ENCODE peak calls at places on chromosomes 13 and 19, in four cellular contexts. One of them, this sample, is unnamed.

GRCh38 chr19:49475995-49476880 is 2.2 kb downstream of the FLT3LG start:
- DNase-seq in HCT116: no peak
- DNase-seq in H1: no peak
- DNase-seq in K562: peak
- DNase-seq in this sample: no peak

GRCh38 chr13:97335488-97336134 is 98.4 kb upstream of the RAP2A start:
- DNase-seq in HCT116: no peak
- DNase-seq in H1: no peak
- DNase-seq in K562: no peak
- DNase-seq in this sample: no peak

GRCh38 chr13:83752141-83752540 is 130.1 kb downstream of the SLITRK1 start:
- DNase-seq in HCT116: no peak
- DNase-seq in H1: no peak
- DNase-seq in K562: no peak
- DNase-seq in this sample: peak

GRCh38 chr19:55406091-55406868 is 1.3 kb downstream of the UBE2S start:
- DNase-seq in HCT116: no peak
- DNase-seq in H1: no peak
- DNase-seq in K562: no peak
- DNase-seq in this sample: no peak

GRCh38 chr19:5470264-5470671 is 15.1 kb downstream of the ZNRF4 start:
- DNase-seq in HCT116: no peak
- DNase-seq in H1: no peak
- DNase-seq in K562: no peak
- DNase-seq in this sample: peak

GRCh38 chr19:44570984-44571684 is 41.7 kb upstream of the CEACAM20 start:
- DNase-seq in HCT116: peak
- DNase-seq in H1: no peak
- DNase-seq in K562: peak
- DNase-seq in this sample: peak

GRCh38 chr19:43624933-43625332 is 5.5 kb upstream of the ZNF428 start:
- DNase-seq in HCT116: peak
- DNase-seq in H1: no peak
- DNase-seq in K562: peak
- DNase-seq in this sample: no peak

GRCh38 chr19:23699521-23699860 is 12.5 kb upstream of the ZNF675 start:
- DNase-seq in HCT116: no peak
- DNase-seq in H1: no peak
- DNase-seq in K562: no peak
- DNase-seq in this sample: no peak

GRCh38 chr13:34926513-34926912 is 15.6 kb upstream of the NBEA start:
- DNase-seq in HCT116: no peak
- DNase-seq in H1: no peak
- DNase-seq in K562: no peak
- DNase-seq in this sample: no peak

GRCh38 chr13:29583073-29583785 is 12.3 kb downstream of the SLC7A1 start:
- DNase-seq in HCT116: no peak
- DNase-seq in H1: no peak
- DNase-seq in K562: no peak
- DNase-seq in this sample: no peak

GRCh38 chr19:42468273-42468796 is 25.6 kb upstream of the CXCL17 start:
- DNase-seq in HCT116: peak
- DNase-seq in H1: no peak
- DNase-seq in K562: no peak
- DNase-seq in this sample: no peak

GRCh38 chr19:43634877-43635560 is 4.6 kb downstream of the CADM4 start:
- DNase-seq in HCT116: no peak
- DNase-seq in H1: no peak
- DNase-seq in K562: no peak
- DNase-seq in this sample: peak

GRCh38 chr13:44218501-44219240 is 155.0 kb upstream of the SERP2 start:
- DNase-seq in HCT116: no peak
- DNase-seq in H1: no peak
- DNase-seq in K562: no peak
- DNase-seq in this sample: no peak

GRCh38 chr13:44451109-44451508 is 77.5 kb downstream of the SERP2 start:
- DNase-seq in HCT116: no peak
- DNase-seq in H1: no peak
- DNase-seq in K562: no peak
- DNase-seq in this sample: no peak

GRCh38 chr19:58350001-58350801 is 3.1 kb downstream of the A1BG start:
- DNase-seq in HCT116: no peak
- DNase-seq in H1: no peak
- DNase-seq in K562: no peak
- DNase-seq in this sample: no peak

DNA sequence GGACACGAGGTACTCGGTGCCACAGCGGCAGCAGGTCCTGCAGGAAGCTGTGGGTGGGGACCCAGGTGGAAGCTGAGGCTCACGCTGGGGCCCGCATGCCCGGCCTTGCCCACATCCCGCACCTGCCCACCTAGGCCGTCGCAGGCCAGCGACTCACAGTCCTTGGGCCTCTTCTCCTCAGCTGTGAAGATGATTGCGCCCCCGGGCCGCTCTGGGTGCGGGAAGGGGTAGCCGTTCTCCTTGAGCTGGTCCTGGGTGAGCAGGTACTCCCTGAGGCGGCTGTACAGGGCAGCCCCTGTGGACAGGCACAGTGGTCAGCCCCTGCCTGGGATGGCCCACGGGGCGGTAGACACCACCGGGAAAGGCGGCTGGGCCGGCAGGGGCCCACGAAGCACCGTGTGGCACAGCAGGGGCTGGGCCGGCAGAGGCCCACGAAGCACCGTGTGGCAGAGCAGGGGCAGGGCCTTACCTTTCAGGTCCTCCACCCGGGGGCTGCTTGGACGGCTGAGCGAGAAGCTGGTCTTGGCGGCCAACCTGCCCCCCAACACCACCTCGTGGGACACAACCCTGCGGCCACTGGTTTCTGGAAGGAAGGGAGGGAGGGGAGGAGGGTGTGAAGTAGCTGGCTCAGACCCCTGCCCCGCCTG is 6.6 kb upstream of the ATP8B3 start:
- DNase-seq in HCT116: no peak
- DNase-seq in H1: no peak
- DNase-seq in K562: no peak
- DNase-seq in this sample: no peak
- TF ChIP-seq FOSL1 in HCT116: no peak
- TF ChIP-seq FOSL1 in H1: no peak
- TF ChIP-seq FOSL1 in K562: no peak
- TF ChIP-seq FOSL1 in this sample: no peak

DNA sequence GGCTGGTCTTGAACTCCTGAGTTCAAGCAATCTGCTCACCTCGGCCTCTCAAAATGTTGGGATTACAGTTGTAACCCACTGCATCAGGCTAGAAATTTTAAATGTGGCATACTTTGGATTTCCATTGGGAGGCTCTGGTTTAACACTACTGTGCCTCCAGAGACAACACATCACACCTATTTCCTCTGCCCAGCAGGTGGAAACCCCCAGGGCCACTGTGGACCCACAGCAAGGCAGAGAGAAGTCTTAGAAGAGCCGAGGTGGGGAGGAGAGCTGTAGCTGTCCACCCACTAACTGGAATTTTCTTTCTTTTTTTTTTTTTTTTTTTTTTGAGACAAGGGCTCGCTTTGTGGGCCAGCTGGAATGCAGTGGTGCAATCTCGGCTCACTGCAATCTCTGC is 39.4 kb downstream of the IER2 start:
- DNase-seq in HCT116: no peak
- DNase-seq in H1: no peak
- DNase-seq in K562: no peak
- DNase-seq in this sample: peak
- TF ChIP-seq FOSL1 in HCT116: no peak
- TF ChIP-seq FOSL1 in H1: no peak
- TF ChIP-seq FOSL1 in K562: no peak
- TF ChIP-seq FOSL1 in this sample: no peak

DNA sequence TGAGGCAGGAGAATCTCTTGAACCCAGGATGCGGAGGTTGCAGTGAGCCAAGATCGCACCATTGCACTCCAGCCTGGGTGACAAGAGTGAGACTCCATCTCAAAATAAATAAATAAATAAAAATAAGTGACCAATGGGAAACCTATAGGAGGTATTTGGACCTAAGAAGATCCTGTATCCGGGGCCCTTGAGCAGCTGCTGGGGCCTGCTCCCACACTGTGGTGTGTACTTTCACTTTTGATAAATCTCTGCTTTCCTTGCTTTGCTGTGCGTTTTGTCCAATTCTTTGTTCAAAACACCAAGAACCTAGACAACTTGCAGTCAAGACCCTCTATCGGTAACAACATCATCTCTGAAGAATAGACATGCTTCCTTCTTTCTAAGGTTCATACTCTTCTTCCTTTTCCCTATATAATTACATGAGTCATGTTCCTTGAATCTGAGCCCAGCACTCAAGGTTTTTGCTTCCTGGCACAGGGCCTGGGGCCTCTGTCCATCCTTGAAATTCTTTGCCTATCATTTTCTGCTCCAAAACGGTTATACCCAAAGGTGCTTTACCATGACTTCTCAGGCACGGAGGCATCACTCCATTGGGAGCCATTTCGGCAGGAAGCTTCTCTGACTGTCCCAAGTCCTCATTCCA is 14.2 kb upstream of the PNMA8C start:
- DNase-seq in HCT116: no peak
- DNase-seq in H1: no peak
- DNase-seq in K562: no peak
- DNase-seq in this sample: no peak
- TF ChIP-seq FOSL1 in HCT116: peak
- TF ChIP-seq FOSL1 in H1: no peak
- TF ChIP-seq FOSL1 in K562: no peak
- TF ChIP-seq FOSL1 in this sample: no peak

GRCh38 chr13:46032341-46032740 is 20.2 kb downstream of the ZC3H13 start:
- DNase-seq in HCT116: no peak
- DNase-seq in H1: no peak
- DNase-seq in K562: no peak
- DNase-seq in this sample: no peak

GRCh38 chr13:46035066-46035465 is 17.5 kb downstream of the ZC3H13 start:
- DNase-seq in HCT116: no peak
- DNase-seq in H1: no peak
- DNase-seq in K562: no peak
- DNase-seq in this sample: no peak

GRCh38 chr13:46031581-46032263 is 20.8 kb downstream of the ZC3H13 start:
- DNase-seq in HCT116: no peak
- DNase-seq in H1: no peak
- DNase-seq in K562: no peak
- DNase-seq in this sample: peak
- TF ChIP-seq FOSL1 in HCT116: no peak
- TF ChIP-seq FOSL1 in H1: no peak
- TF ChIP-seq FOSL1 in K562: no peak
- TF ChIP-seq FOSL1 in this sample: no peak

DNA sequence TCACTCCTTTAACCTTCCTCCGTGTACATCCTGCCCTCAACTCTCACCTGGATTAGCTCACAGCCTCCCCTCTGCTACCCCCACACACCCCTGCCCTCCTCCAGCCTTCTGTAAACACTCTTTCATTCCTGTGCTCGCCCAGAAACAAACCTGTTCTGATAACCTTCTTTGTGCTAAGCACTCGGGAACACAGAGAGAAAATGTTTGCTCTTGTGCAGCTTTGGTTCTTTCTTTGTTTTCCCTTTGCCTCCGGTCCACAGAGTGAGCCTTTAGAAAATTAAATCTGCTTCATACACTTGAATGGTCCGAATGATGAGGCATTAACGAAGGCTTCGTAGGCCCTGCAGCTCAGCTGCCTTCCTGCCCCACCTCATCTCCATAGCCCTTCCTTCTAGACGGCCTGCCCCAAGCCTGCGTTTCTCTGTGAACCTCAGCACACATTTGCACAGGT is 6.6 kb upstream of the ZDHHC20 start:
- DNase-seq in HCT116: no peak
- DNase-seq in H1: no peak
- DNase-seq in K562: no peak
- DNase-seq in this sample: peak
- TF ChIP-seq FOSL1 in HCT116: no peak
- TF ChIP-seq FOSL1 in H1: no peak
- TF ChIP-seq FOSL1 in K562: no peak
- TF ChIP-seq FOSL1 in this sample: no peak

This sample was measured in HepG2.